ENCODE peak calls at places on chromosomes 16 and 17, in five cellular contexts. I, E, B, M and Q are unnamed samples. For H3K4me1, the result is how much of the 10 kb centered on the place peaks cover.

GRCh38 chr16:30104492-30104891 is 8.5 kb upstream of the YPEL3 start:
- DNase-seq in B (no peak), I (no peak), M (no peak), E (peak), Q (no peak)

GRCh38 chr17:16415031-16415924 is at the start of gene TRPV2:
- DNase-seq in I (peak), M (no peak), B (peak), E (peak), Q (peak)

GRCh38 chr17:82613283-82614094 is 34.8 kb downstream of the WDR45B start:
- DNase-seq in I (no peak), B (no peak), M (no peak), E (no peak), Q (no peak)

GRCh38 chr17:42132941-42133340 is 10.3 kb downstream of the HSPB9 start:
- DNase-seq in M (no peak), B (no peak), I (no peak), E (peak), Q (no peak)

GRCh38 chr16:1542533-1542932 is 9.1 kb downstream of the TMEM204 start:
- DNase-seq in B (no peak), E (no peak), M (no peak), I (no peak), Q (no peak)

GRCh38 chr17:34579979-34580684 is 750 bp downstream of the TMEM132E start:
- DNase-seq in B (peak), E (peak), M (no peak), I (no peak), Q (peak)

GRCh38 chr16:80751167-80751566 is 53.2 kb downstream of the CDYL2 start:
- DNase-seq in B (peak), E (no peak), M (no peak), I (no peak), Q (no peak)

GRCh38 chr17:80826955-80827645 is 164.5 kb upstream of the CHMP6 start:
- DNase-seq in M (no peak), B (peak), E (peak), I (no peak), Q (no peak)

GRCh38 chr17:42850964-42851363 is at the start of gene AOC3:
- DNase-seq in M (no peak), B (no peak), I (no peak), E (no peak), Q (peak)

GRCh38 chr17:18860161-18860972 is 2.4 kb downstream of the PRPSAP2 start:
- DNase-seq in E (no peak), I (no peak), M (no peak), B (no peak), Q (no peak)

GRCh38 chr16:81189100-81189664 is 49.3 kb upstream of the BCO1 start:
- DNase-seq in E (peak), B (no peak), M (no peak), I (no peak), Q (peak)

GRCh38 chr17:37701424-37702020 is 43.3 kb downstream of the HNF1B start:
- DNase-seq in E (peak), M (peak), I (no peak), B (peak), Q (no peak)

GRCh38 chr16:180101-180920 is at the start of gene HBQ1:
- DNase-seq in B (peak), E (no peak), I (no peak), M (no peak), Q (peak)

GRCh38 chr17:1787301-1787902 is 25.5 kb downstream of the SERPINF1 start:
- DNase-seq in M (peak), E (no peak), B (no peak), I (no peak), Q (no peak)

GRCh38 chr16:68070249-68070725 is 14.9 kb upstream of the NFATC3 start:
- DNase-seq in I (no peak), E (no peak), B (no peak), M (no peak), Q (no peak)

GRCh38 chr16:66800856-66801255 is 528 bp downstream of the TERB1 start:
- DNase-seq in E (no peak), B (no peak), I (no peak), M (no peak), Q (no peak)

GRCh38 chr17:74259667-74260524 is 14.1 kb upstream of the DNAI2 start:
- DNase-seq in E (no peak), B (no peak), M (no peak), I (no peak), Q (no peak)

GRCh38 chr16:84687715-84688114 is 12.1 kb upstream of the USP10 start:
- DNase-seq in E (no peak), I (no peak), B (no peak), M (no peak), Q (peak)

GRCh38 chr17:21353326-21354010 is 22.7 kb upstream of the KCNJ12 start:
- DNase-seq in B (no peak), E (peak), M (no peak), I (no peak), Q (no peak)

GRCh38 chr17:80361495-80362220 is 53.3 kb upstream of the ENDOV start:
- DNase-seq in B (peak), M (no peak), E (no peak), I (no peak), Q (peak)

GRCh38 chr16:46857261-46857962 is 26.4 kb upstream of the C16orf87 start:
- DNase-seq in B (peak), I (no peak), M (peak), E (no peak), Q (peak)

GRCh38 chr16:81866820-81867440 is 87.8 kb downstream of the PLCG2 start:
- DNase-seq in M (no peak), B (no peak), I (no peak), E (peak), Q (no peak)

GRCh38 chr16:54305066-54305465 is 18.5 kb upstream of the IRX3 start:
- DNase-seq in B (no peak), I (no peak), M (no peak), E (no peak), Q (no peak)

GRCh38 chr16:50396770-50397525 is 28.2 kb upstream of the BRD7 start:
- DNase-seq in M (peak), E (no peak), B (no peak), I (no peak), Q (no peak)

GRCh38 chr17:67280279-67280678 is 35.3 kb upstream of the HELZ start:
- DNase-seq in M (no peak), B (no peak), I (no peak), E (no peak), Q (no peak)

GRCh38 chr16:11334831-11335404 is 10.3 kb upstream of the RMI2 start:
- DNase-seq in I (no peak), B (no peak), E (no peak), M (no peak), Q (no peak)

GRCh38 chr17:42272576-42272975 is 3.6 kb downstream of the STAT5B start:
- DNase-seq in I (no peak), E (no peak), B (no peak), M (no peak), Q (no peak)

GRCh38 chr16:4675864-4676786 is 17.2 kb upstream of the NUDT16L1 start:
- DNase-seq in M (no peak), B (no peak), I (peak), E (no peak), Q (peak)

GRCh38 chr17:34254651-34255380 is at the start of gene CCL2:
- DNase-seq in B (peak), E (no peak), M (no peak), I (no peak), Q (peak)

GRCh38 chr16:88195911-88196465 is 186.8 kb upstream of the ZNF469 start:
- DNase-seq in M (no peak), B (no peak), I (no peak), E (peak), Q (no peak)

GRCh38 chr16:54490089-54490488 is 203.5 kb upstream of the IRX3 start:
- DNase-seq in M (no peak), B (no peak), I (no peak), E (no peak), Q (no peak)

GRCh38 chr17:28744802-28745051 is 916 bp downstream of the TRAF4 start:
- DNase-seq in E (no peak), B (no peak), I (no peak), M (no peak), Q (no peak)
- H3K4me1 ChIP-seq in E (half or more), B (under half), I (under half), M (under half), Q (under half)

DNA sequence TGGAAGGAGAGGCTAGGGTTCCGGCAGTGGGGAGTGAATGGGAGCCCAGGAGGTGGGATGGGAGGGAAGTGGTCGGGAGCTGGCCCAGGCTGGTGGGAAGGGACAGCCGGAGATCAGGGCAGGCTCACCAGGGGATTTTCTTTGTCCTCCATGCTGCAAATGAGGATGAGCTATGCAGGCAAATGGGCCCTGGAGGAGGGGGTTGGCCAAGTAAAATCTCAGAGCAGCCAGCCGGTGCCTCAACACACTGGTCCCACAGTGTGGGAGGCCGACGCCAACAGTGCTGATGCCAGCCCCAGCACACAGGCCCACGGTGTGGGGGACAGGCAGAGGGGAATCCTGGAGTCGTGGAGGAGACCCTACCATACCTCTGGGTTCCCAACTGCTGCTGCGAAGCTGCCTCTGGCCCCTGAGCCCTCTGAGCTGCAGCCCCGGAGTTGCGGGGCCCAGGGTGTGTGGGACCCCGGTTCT is 4.0 kb upstream of the NDRG4 start:
- DNase-seq in I (no peak), E (peak), B (peak), M (no peak), Q (no peak)
- H3K4me1 ChIP-seq in I (under half), E (under half), B (under half), M (under half), Q (under half)

DNA sequence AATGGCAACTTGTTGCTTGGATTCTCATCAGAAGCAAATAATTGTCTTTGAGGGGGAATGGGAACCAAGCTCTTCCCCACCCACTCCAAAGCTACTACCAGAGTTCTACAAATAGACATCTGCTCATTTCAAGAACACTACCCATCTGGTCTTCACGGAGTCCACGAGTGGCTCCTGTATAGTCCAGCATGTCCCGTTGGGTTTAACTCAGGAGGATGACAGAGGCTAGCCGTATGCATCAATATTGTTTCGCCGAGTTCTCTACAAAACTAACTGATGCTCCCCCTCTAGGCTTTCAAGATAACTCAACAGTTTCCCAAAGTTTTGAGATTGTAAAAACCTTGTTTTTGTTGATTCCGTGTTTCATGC is 730 bp upstream of the BLMH start:
- DNase-seq in E (no peak), B (no peak), M (no peak), I (no peak), Q (no peak)
- H3K4me1 ChIP-seq in E (under half), B (under half), M (under half), I (under half), Q (under half)

DNA sequence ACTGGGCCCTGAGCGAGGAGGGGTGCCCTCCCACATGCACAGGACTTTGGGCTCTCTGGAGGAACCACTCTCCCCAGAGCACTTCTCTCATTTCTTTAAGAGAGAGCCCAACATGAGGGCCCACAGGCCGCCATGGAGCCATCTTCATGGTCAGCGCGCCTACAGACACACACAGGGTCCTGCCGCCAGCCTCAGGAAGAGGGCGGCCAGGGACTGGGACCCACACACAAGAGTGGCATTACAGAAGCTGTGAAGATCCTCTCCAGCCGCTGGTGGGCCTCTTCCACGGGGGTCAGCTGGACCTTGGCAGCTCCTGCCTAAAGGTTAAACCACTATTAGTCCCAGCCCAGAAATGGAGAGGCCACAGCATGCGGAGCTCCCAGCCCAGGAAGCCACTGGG is 54.5 kb downstream of the MYO18A start:
- DNase-seq in M (no peak), B (no peak), I (no peak), E (no peak), Q (no peak)
- H3K4me1 ChIP-seq in M (under half), B (under half), I (under half), E (under half), Q (under half)

DNA sequence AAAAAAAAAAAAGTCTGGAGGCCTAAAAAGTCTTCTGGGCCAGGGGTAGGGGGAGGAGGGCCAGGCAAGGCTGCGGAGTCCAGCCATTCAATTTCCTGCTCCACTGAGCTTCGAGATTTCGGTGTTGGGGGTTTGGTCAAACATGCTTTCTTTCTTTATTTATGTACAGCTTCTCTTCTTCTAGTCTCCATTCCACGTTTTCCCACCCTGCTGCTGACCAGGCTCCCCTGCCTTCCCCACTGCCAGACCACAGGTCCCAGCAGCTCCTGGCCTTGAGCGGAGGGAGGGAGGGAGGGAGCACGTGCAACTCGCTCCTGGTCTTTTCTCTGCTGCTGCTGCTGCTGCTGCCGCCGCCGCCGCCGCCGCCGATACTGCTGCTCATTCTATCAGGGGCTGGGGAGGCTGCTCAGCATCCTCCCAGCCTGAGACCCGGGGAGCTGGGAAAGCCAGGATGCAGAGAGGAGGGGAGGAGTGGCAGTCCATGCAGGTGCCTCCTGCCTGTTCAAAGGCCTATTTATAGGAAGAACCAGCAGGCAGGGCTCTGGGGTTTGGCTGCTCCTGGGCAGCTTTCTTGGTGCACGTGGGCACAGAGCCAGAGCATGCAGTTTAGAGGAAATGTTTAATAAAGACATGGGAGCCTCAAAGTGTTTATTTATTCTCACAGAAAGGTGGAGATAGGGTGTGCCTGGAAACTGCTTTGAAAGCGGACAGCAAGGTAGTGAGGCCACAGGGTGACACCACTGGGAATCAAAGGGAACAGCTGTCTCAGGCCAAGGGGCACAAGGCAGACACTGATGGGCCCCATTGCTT is 23.4 kb upstream of the ZFHX3 start:
- DNase-seq in I (no peak), M (no peak), B (peak), E (peak), Q (peak)
- H3K4me1 ChIP-seq in I (under half), M (under half), B (under half), E (half or more), Q (under half)

GRCh38 chr16:31129568-31130335 is 5.8 kb downstream of the PRSS8 start:
- DNase-seq in I (no peak), E (peak), M (no peak), B (no peak), Q (no peak)
- H3K4me1 ChIP-seq in I (under half), E (under half), M (under half), B (under half), Q (under half)

GRCh38 chr16:89436362-89436761 is 54.0 kb downstream of the ANKRD11 start:
- DNase-seq in M (no peak), E (no peak), B (no peak), I (no peak), Q (no peak)

GRCh38 chr16:89435051-89435450 is 55.3 kb downstream of the ANKRD11 start:
- DNase-seq in B (no peak), I (no peak), E (no peak), M (no peak), Q (no peak)

GRCh38 chr16:89431616-89432015 is 58.7 kb downstream of the ANKRD11 start:
- DNase-seq in M (no peak), I (no peak), B (no peak), E (no peak), Q (no peak)

GRCh38 chr16:89437251-89437987 is 52.9 kb downstream of the ANKRD11 start:
- DNase-seq in I (no peak), E (no peak), B (no peak), M (no peak), Q (no peak)

GRCh38 chr16:89434490-89434889 is 55.9 kb downstream of the ANKRD11 start:
- DNase-seq in I (no peak), E (no peak), M (no peak), B (no peak), Q (no peak)
- H3K4me1 ChIP-seq in I (half or more), E (under half), M (under half), B (under half), Q (under half)

GRCh38 chr17:40975516-40975915 is 8.6 kb downstream of the KRT40 start:
- DNase-seq in E (no peak), M (no peak), B (no peak), I (no peak), Q (no peak)
- H3K4me1 ChIP-seq in E (under half), M (under half), B (under half), I (under half), Q (under half)

GRCh38 chr17:57623620-57624019 is 121.5 kb downstream of the CCDC182 start:
- DNase-seq in I (no peak), M (no peak), E (peak), B (no peak), Q (no peak)

GRCh38 chr17:57625511-57625910 is 119.6 kb downstream of the CCDC182 start:
- DNase-seq in E (no peak), I (no peak), M (no peak), B (no peak), Q (no peak)

GRCh38 chr17:57622886-57623433 is 122.1 kb downstream of the CCDC182 start:
- DNase-seq in E (peak), B (no peak), M (no peak), I (no peak), Q (peak)

GRCh38 chr17:57625957-57626356 is 119.1 kb downstream of the CCDC182 start:
- DNase-seq in E (peak), B (no peak), M (no peak), I (no peak), Q (no peak)

GRCh38 chr17:57624390-57624789 is 120.7 kb downstream of the CCDC182 start:
- DNase-seq in E (peak), B (no peak), I (no peak), M (no peak), Q (no peak)
- H3K4me1 ChIP-seq in E (under half), B (under half), I (under half), M (under half), Q (under half)